ENCODE peak calls at places on chromosomes 13 and 19, in seven cellular contexts. Y is H54; E is CD4-positive, CD25-positive, alpha-beta regulatory T cell; X is stimulated activated CD8-positive, alpha-beta memory T cell treated with anti-CD3 and anti-CD28 coated beads, Interleukin-15, amount 100 ng/mL, for 24 hours; D is thoracic aorta; P is amniotic stem cell; L is fibroblast of lung. R is an unnamed sample.

GRCh38 chr13:24627864-24628418 is 52.3 kb upstream of the ATP12A start:
- DNase-seq in P (no peak), E (no peak), X (no peak), Y (no peak), L (no peak), D (no peak), R (no peak)

GRCh38 chr19:4068058-4068966 is 1.6 kb upstream of the ZBTB7A start:
- DNase-seq in L (no peak), P (no peak), D (no peak), E (no peak), Y (no peak), X (no peak), R (no peak)

GRCh38 chr13:20769091-20769490 is 4.7 kb downstream of the EEF1AKMT1 start:
- DNase-seq in P (no peak), Y (no peak), L (no peak), X (no peak), D (no peak), E (no peak), R (no peak)

GRCh38 chr19:2376784-2377519 is 16.9 kb downstream of the TMPRSS9 start:
- DNase-seq in P (no peak), L (no peak), E (no peak), X (no peak), Y (no peak), D (no peak), R (no peak)

GRCh38 chr13:50512602-50513527 is 330.6 kb downstream of the DLEU7 start:
- DNase-seq in E (no peak), D (no peak), Y (no peak), P (no peak), L (peak; percentile 72), X (no peak), R (no peak)

GRCh38 chr13:48496796-48497195 is 36.1 kb downstream of the RCBTB2 start:
- DNase-seq in D (no peak), E (no peak), X (no peak), P (no peak), L (no peak), Y (no peak), R (no peak)

GRCh38 chr13:28494861-28495585 is at the start of gene FLT1:
- DNase-seq in X (no peak), E (no peak), Y (no peak), P (peak; percentile 44), L (peak; percentile 32), D (no peak), R (no peak)

GRCh38 chr13:20495087-20496023 is 30.3 kb downstream of the CRYL1 start:
- DNase-seq in D (peak; percentile 30), Y (peak; percentile 15), E (peak; percentile 48), X (no peak), P (no peak), L (peak; percentile 50), R (peak; percentile 45)

GRCh38 chr13:36445806-36446423 is 13.6 kb downstream of the CCNA1 start:
- DNase-seq in E (no peak), Y (no peak), L (no peak), X (no peak), D (no peak), P (no peak), R (no peak)

GRCh38 chr19:35006342-35006998 is 6.3 kb downstream of the GRAMD1A start:
- DNase-seq in L (peak; percentile 90), P (no peak), X (no peak), D (no peak), E (no peak), Y (no peak), R (peak; percentile 93)

GRCh38 chr19:34996978-34997640 is 3.0 kb upstream of the GRAMD1A start:
- DNase-seq in D (no peak), L (no peak), E (no peak), Y (no peak), P (no peak), X (no peak), R (no peak)

GRCh38 chr13:112652512-112653458 is 37.1 kb upstream of the ATP11A start:
- DNase-seq in X (no peak), E (no peak), Y (no peak), L (no peak), P (no peak), D (no peak), R (peak; percentile 31)

GRCh38 chr13:112664501-112665203 is 25.2 kb upstream of the ATP11A start:
- DNase-seq in X (no peak), Y (no peak), L (no peak), D (no peak), P (no peak), E (no peak), R (no peak)

GRCh38 chr19:54021363-54021762 is 29.9 kb downstream of the CACNG6 start:
- DNase-seq in L (no peak), E (no peak), X (no peak), P (no peak), D (no peak), Y (no peak), R (no peak)

GRCh38 chr19:8262431-8262830 is 45.7 kb downstream of the CD320 start:
- DNase-seq in Y (no peak), E (no peak), P (no peak), X (no peak), L (no peak), D (no peak), R (no peak)

GRCh38 chr19:23071087-23071511 is 45.7 kb upstream of the ZNF730 start:
- DNase-seq in L (peak; percentile 36), E (no peak), P (no peak), D (no peak), X (no peak), Y (no peak), R (no peak)

GRCh38 chr13:31151837-31152236 is 9.9 kb downstream of the HSPH1 start:
- DNase-seq in Y (no peak), P (no peak), D (no peak), L (no peak), X (no peak), E (no peak), R (no peak)

GRCh38 chr19:34475026-34475974 is 6.3 kb upstream of the WTIP start:
- DNase-seq in L (peak; percentile 83), E (no peak), Y (peak; percentile 71), X (no peak), P (peak; percentile 66), D (no peak), R (no peak)